ENCODE peak calls at places on chromosomes 2 and 18, in six cellular contexts. One of them, this sample, is unnamed. For H3K36me3, the result is how much of the 10 kb centered on the place peaks cover.

GRCh38 chr2:202541137-202541536 is 93.6 kb upstream of the FAM117B start:
- DNase-seq in esophagus squamous epithelium: no peak
- DNase-seq in left lung: no peak
- DNase-seq in upper lobe of right lung: no peak
- DNase-seq in stomach: peak
- DNase-seq in HCT116: no peak
- DNase-seq in this sample: no peak

GRCh38 chr2:44093970-44094369 is 74.7 kb upstream of the PPM1B start:
- DNase-seq in esophagus squamous epithelium: no peak
- DNase-seq in upper lobe of right lung: no peak
- DNase-seq in stomach: no peak
- DNase-seq in left lung: no peak
- DNase-seq in HCT116: no peak
- DNase-seq in this sample: no peak

GRCh38 chr2:67790622-67791021 is 272.2 kb downstream of the C1D start:
- DNase-seq in esophagus squamous epithelium: no peak
- DNase-seq in HCT116: no peak
- DNase-seq in stomach: no peak
- DNase-seq in upper lobe of right lung: no peak
- DNase-seq in left lung: no peak
- DNase-seq in this sample: no peak

GRCh38 chr2:70304501-70304900 is 2.6 kb upstream of the FAM136A start:
- DNase-seq in left lung: no peak
- DNase-seq in esophagus squamous epithelium: no peak
- DNase-seq in stomach: no peak
- DNase-seq in HCT116: no peak
- DNase-seq in upper lobe of right lung: no peak
- DNase-seq in this sample: no peak

GRCh38 chr2:129862668-129863067 is 116.8 kb upstream of the RAB6C start:
- DNase-seq in upper lobe of right lung: no peak
- DNase-seq in HCT116: no peak
- DNase-seq in stomach: no peak
- DNase-seq in esophagus squamous epithelium: no peak
- DNase-seq in left lung: no peak
- DNase-seq in this sample: no peak

GRCh38 chr2:30639836-30640235 is 167.4 kb downstream of the CAPN13 start:
- DNase-seq in left lung: no peak
- DNase-seq in esophagus squamous epithelium: no peak
- DNase-seq in HCT116: no peak
- DNase-seq in stomach: no peak
- DNase-seq in upper lobe of right lung: no peak
- DNase-seq in this sample: no peak

GRCh38 chr18:49487711-49488310 is 777 bp upstream of the C18orf32 start:
- DNase-seq in upper lobe of right lung: no peak
- DNase-seq in stomach: no peak
- DNase-seq in HCT116: no peak
- DNase-seq in esophagus squamous epithelium: no peak
- DNase-seq in left lung: no peak
- DNase-seq in this sample: no peak

GRCh38 chr2:180604077-180604476 is 376.3 kb upstream of the UBE2E3 start:
- DNase-seq in HCT116: peak
- DNase-seq in left lung: no peak
- DNase-seq in upper lobe of right lung: no peak
- DNase-seq in stomach: no peak
- DNase-seq in esophagus squamous epithelium: no peak
- DNase-seq in this sample: no peak

GRCh38 chr2:240557808-240558207 is at the start of gene ANKMY1:
- DNase-seq in left lung: peak
- DNase-seq in stomach: peak
- DNase-seq in upper lobe of right lung: peak
- DNase-seq in HCT116: no peak
- DNase-seq in esophagus squamous epithelium: no peak
- DNase-seq in this sample: no peak

GRCh38 chr18:63422862-63423304 is 607 bp upstream of the VPS4B start:
- DNase-seq in stomach: no peak
- DNase-seq in esophagus squamous epithelium: no peak
- DNase-seq in HCT116: peak
- DNase-seq in left lung: peak
- DNase-seq in upper lobe of right lung: no peak
- DNase-seq in this sample: no peak
- TF ChIP-seq CTCF in stomach: peak
- TF ChIP-seq CTCF in esophagus squamous epithelium: no peak
- TF ChIP-seq CTCF in HCT116: no peak
- TF ChIP-seq CTCF in left lung: no peak
- TF ChIP-seq CTCF in upper lobe of right lung: no peak
- TF ChIP-seq CTCF in this sample: no peak

GRCh38 chr2:189819297-189819704 is 35.1 kb downstream of the PMS1 start:
- DNase-seq in left lung: no peak
- DNase-seq in HCT116: no peak
- DNase-seq in upper lobe of right lung: no peak
- DNase-seq in esophagus squamous epithelium: no peak
- DNase-seq in stomach: no peak
- DNase-seq in this sample: no peak
- H3K27ac ChIP-seq in left lung: no peak
- H3K27ac ChIP-seq in HCT116: no peak
- H3K27ac ChIP-seq in upper lobe of right lung: no peak
- H3K27ac ChIP-seq in esophagus squamous epithelium: no peak
- H3K27ac ChIP-seq in stomach: no peak
- H3K27ac ChIP-seq in this sample: no peak

GRCh38 chr2:144390424-144391020 is 129.4 kb downstream of the ZEB2 start:
- DNase-seq in HCT116: no peak
- DNase-seq in upper lobe of right lung: no peak
- DNase-seq in esophagus squamous epithelium: no peak
- DNase-seq in stomach: no peak
- DNase-seq in left lung: no peak
- DNase-seq in this sample: no peak
- H3K36me3 ChIP-seq in HCT116: under half
- H3K36me3 ChIP-seq in upper lobe of right lung: under half
- H3K36me3 ChIP-seq in esophagus squamous epithelium: under half
- H3K36me3 ChIP-seq in stomach: under half
- H3K36me3 ChIP-seq in left lung: half or more
- H3K36me3 ChIP-seq in this sample: under half

GRCh38 chr2:35428548-35428947 is 927.0 kb upstream of the CRIM1 start:
- DNase-seq in HCT116: no peak
- DNase-seq in left lung: no peak
- DNase-seq in esophagus squamous epithelium: no peak
- DNase-seq in stomach: peak
- DNase-seq in upper lobe of right lung: no peak
- DNase-seq in this sample: no peak
- TF ChIP-seq CTCF in HCT116: no peak
- TF ChIP-seq CTCF in left lung: peak
- TF ChIP-seq CTCF in esophagus squamous epithelium: peak
- TF ChIP-seq CTCF in stomach: peak
- TF ChIP-seq CTCF in upper lobe of right lung: peak
- TF ChIP-seq CTCF in this sample: no peak

DNA sequence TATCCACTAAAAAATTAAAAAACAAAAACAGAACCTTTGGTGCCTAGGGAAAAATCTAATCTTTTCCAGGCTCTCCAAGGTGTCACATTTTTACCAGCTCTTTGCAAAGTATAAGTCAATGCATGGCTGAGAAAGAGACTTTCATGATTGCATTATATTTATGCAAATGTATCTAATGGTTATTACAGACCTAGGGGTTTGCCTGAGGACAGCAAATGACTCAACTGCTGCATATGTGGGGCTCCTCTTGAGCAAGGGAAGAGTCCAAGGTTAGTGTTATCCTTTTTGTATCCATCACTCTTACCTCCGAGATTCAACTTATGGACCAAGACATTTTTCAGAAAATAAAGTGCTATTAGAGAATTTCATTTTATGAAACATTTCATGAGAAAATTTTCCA is 33.9 kb upstream of the RMP24 start:
- DNase-seq in upper lobe of right lung: no peak
- DNase-seq in esophagus squamous epithelium: no peak
- DNase-seq in HCT116: no peak
- DNase-seq in stomach: no peak
- DNase-seq in left lung: no peak
- DNase-seq in this sample: no peak
- H3K27ac ChIP-seq in upper lobe of right lung: no peak
- H3K27ac ChIP-seq in esophagus squamous epithelium: no peak
- H3K27ac ChIP-seq in HCT116: no peak
- H3K27ac ChIP-seq in stomach: peak
- H3K27ac ChIP-seq in left lung: no peak
- H3K27ac ChIP-seq in this sample: no peak

DNA sequence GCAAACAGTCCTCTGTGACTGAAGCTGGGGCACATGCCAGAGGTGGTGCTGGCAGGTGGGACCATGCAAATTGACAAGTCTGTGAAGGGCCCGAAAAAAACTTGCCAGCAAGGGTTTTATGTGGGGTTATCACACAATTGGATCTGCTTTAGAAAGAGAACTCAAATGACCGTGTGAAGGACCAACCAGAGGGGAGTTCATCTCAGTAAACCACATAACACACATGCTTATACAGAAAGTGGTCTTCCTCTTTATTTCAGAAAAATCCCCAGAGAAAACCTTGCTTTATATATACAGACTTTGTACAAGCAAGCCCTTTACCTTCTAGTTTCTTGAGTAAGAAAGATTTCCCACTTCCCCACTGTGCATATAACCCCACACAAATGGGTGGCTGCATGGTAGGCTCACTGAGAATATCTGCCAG is 46.7 kb downstream of the KIDINS220 start:
- DNase-seq in upper lobe of right lung: no peak
- DNase-seq in left lung: no peak
- DNase-seq in stomach: no peak
- DNase-seq in esophagus squamous epithelium: no peak
- DNase-seq in HCT116: no peak
- DNase-seq in this sample: no peak
- H3K36me3 ChIP-seq in upper lobe of right lung: half or more
- H3K36me3 ChIP-seq in left lung: half or more
- H3K36me3 ChIP-seq in stomach: half or more
- H3K36me3 ChIP-seq in esophagus squamous epithelium: under half
- H3K36me3 ChIP-seq in HCT116: under half
- H3K36me3 ChIP-seq in this sample: under half

GRCh38 chr18:47248610-47249343 is 2.7 kb downstream of the SKOR2 start:
- DNase-seq in esophagus squamous epithelium: no peak
- DNase-seq in left lung: no peak
- DNase-seq in stomach: no peak
- DNase-seq in HCT116: no peak
- DNase-seq in upper lobe of right lung: no peak
- DNase-seq in this sample: no peak

GRCh38 chr18:47249602-47250001 is 1.9 kb downstream of the SKOR2 start:
- DNase-seq in HCT116: no peak
- DNase-seq in esophagus squamous epithelium: no peak
- DNase-seq in stomach: no peak
- DNase-seq in upper lobe of right lung: no peak
- DNase-seq in left lung: no peak
- DNase-seq in this sample: no peak

GRCh38 chr18:47246027-47246971 is 5.2 kb downstream of the SKOR2 start:
- DNase-seq in stomach: no peak
- DNase-seq in upper lobe of right lung: no peak
- DNase-seq in esophagus squamous epithelium: no peak
- DNase-seq in HCT116: no peak
- DNase-seq in left lung: no peak
- DNase-seq in this sample: no peak

GRCh38 chr18:47247833-47248609 is 3.4 kb downstream of the SKOR2 start:
- DNase-seq in left lung: no peak
- DNase-seq in esophagus squamous epithelium: no peak
- DNase-seq in HCT116: no peak
- DNase-seq in upper lobe of right lung: no peak
- DNase-seq in stomach: no peak
- DNase-seq in this sample: no peak

GRCh38 chr18:47247036-47247832 is 4.2 kb downstream of the SKOR2 start:
- DNase-seq in stomach: no peak
- DNase-seq in HCT116: no peak
- DNase-seq in left lung: no peak
- DNase-seq in esophagus squamous epithelium: no peak
- DNase-seq in upper lobe of right lung: no peak
- DNase-seq in this sample: no peak
- TF ChIP-seq CTCF in stomach: no peak
- TF ChIP-seq CTCF in HCT116: no peak
- TF ChIP-seq CTCF in left lung: peak
- TF ChIP-seq CTCF in esophagus squamous epithelium: no peak
- TF ChIP-seq CTCF in upper lobe of right lung: no peak
- TF ChIP-seq CTCF in this sample: no peak

GRCh38 chr2:238897122-238897880 is 49.4 kb downstream of the TWIST2 start:
- DNase-seq in esophagus squamous epithelium: no peak
- DNase-seq in upper lobe of right lung: no peak
- DNase-seq in stomach: no peak
- DNase-seq in HCT116: no peak
- DNase-seq in left lung: peak
- DNase-seq in this sample: no peak

GRCh38 chr2:238895361-238895882 is 47.5 kb downstream of the TWIST2 start:
- DNase-seq in left lung: no peak
- DNase-seq in esophagus squamous epithelium: no peak
- DNase-seq in HCT116: no peak
- DNase-seq in stomach: no peak
- DNase-seq in upper lobe of right lung: no peak
- DNase-seq in this sample: no peak

GRCh38 chr2:238894950-238895298 is 47.0 kb downstream of the TWIST2 start:
- DNase-seq in stomach: no peak
- DNase-seq in esophagus squamous epithelium: no peak
- DNase-seq in left lung: no peak
- DNase-seq in upper lobe of right lung: no peak
- DNase-seq in HCT116: no peak
- DNase-seq in this sample: no peak

GRCh38 chr2:238896641-238897040 is 48.8 kb downstream of the TWIST2 start:
- DNase-seq in stomach: no peak
- DNase-seq in esophagus squamous epithelium: no peak
- DNase-seq in HCT116: no peak
- DNase-seq in upper lobe of right lung: no peak
- DNase-seq in left lung: no peak
- DNase-seq in this sample: no peak

DNA sequence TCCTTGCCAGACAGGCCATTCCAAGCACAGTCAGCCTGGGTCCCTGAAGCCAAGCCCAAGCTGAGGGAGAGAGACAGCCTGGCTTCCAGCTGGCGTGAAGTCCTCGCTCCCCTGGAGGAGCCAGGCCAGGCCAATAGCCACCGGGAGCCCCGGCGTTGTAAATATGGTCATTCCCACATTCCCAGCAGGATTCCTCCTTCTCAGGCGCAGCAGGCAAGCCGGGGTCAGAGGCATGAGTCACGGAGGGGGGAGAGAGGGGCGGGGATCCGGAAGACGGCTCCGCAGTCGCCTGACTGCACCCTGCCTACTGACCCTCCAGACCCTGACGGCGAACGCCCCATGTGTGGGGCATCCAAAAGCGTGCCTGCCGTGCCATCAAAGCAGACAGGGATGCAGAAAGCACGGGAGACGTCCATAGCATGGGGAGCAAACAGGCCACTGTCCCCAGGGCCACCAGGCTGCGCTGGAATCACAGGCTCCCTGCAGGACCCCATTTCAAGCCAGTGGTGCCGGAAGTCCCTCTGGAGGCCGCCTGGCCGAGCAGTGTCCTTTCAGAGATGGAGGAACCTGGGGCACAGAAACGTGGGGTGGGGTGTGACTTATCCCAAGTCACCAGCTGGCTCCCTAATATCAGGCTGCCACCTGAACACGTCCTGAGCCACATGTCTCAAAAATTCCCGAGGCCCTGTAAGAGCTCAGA is 48.2 kb downstream of the TWIST2 start:
- DNase-seq in esophagus squamous epithelium: no peak
- DNase-seq in stomach: peak
- DNase-seq in HCT116: no peak
- DNase-seq in left lung: no peak
- DNase-seq in upper lobe of right lung: no peak
- DNase-seq in this sample: peak
- H3K27ac ChIP-seq in esophagus squamous epithelium: peak
- H3K27ac ChIP-seq in stomach: peak
- H3K27ac ChIP-seq in HCT116: no peak
- H3K27ac ChIP-seq in left lung: no peak
- H3K27ac ChIP-seq in upper lobe of right lung: no peak
- H3K27ac ChIP-seq in this sample: peak

This sample was measured in thoracic aorta.